ENCODE peak calls at places on chromosomes 2 and 18, in eight cellular contexts. C is mammary epithelial cell; V is activated naive CD8-positive, alpha-beta T cell treated with anti-CD3 and anti-CD28 coated beads, Interleukin-2, amount 50 U/mL, for 24 hours; F is activated CD4-positive, alpha-beta T cell treated with anti-CD3 and anti-CD28 coated beads, Interleukin-2, amount 50 U/mL, for 48 hours; O is dorsolateral prefrontal cortex; L is ureter; J is H7; K is fibroblast of the aortic adventitia. Y is an unnamed sample.

GRCh38 chr2:5409925-5410360 is 282.2 kb upstream of the SOX11 start:
- DNase-seq in C (no peak), V (no peak), F (no peak), O (no peak), L (no peak), J (no peak), K (no peak), Y (no peak)

GRCh38 chr2:64677530-64677929 is 23.8 kb upstream of the SERTAD2 start:
- DNase-seq in C (no peak), V (no peak), F (no peak), O (no peak), L (no peak), J (no peak), K (no peak), Y (no peak)

GRCh38 chr2:173658946-173659371 is 304.3 kb downstream of the CDCA7 start:
- DNase-seq in C (no peak), V (no peak), F (no peak), O (no peak), L (no peak), J (no peak), K (peak), Y (no peak)

GRCh38 chr2:238391042-238391441 is 35.7 kb upstream of the ASB1 start:
- DNase-seq in C (no peak), V (no peak), F (no peak), O (no peak), L (no peak), J (no peak), K (no peak), Y (no peak)

GRCh38 chr18:80159713-80160636 is 50.9 kb downstream of the ADNP2 start:
- DNase-seq in C (no peak), V (peak), F (peak), O (peak), L (no peak), J (peak), K (peak), Y (no peak)

GRCh38 chr2:5507374-5507773 is 184.8 kb upstream of the SOX11 start:
- DNase-seq in C (no peak), V (no peak), F (no peak), O (no peak), L (no peak), J (no peak), K (no peak), Y (no peak)

GRCh38 chr18:39742015-39742466 is 2176.4 kb upstream of the CELF4 start:
- DNase-seq in C (no peak), V (no peak), F (no peak), O (no peak), L (no peak), J (no peak), K (peak), Y (peak)

GRCh38 chr2:102724016-102724490 is 37.8 kb upstream of the TMEM182 start:
- DNase-seq in C (no peak), V (no peak), F (no peak), O (no peak), L (no peak), J (no peak), K (no peak), Y (no peak)

GRCh38 chr2:241550616-241551580 is 7.6 kb upstream of the BOK start:
- DNase-seq in C (no peak), V (no peak), F (no peak), O (no peak), L (no peak), J (peak), K (no peak), Y (no peak)

GRCh38 chr2:233174131-233174530 is 77.3 kb upstream of the ATG16L1 start:
- DNase-seq in C (no peak), V (no peak), F (no peak), O (no peak), L (no peak), J (no peak), K (no peak), Y (no peak)

GRCh38 chr18:56890632-56891031 is 239.5 kb downstream of the WDR7 start:
- DNase-seq in C (peak), V (no peak), F (no peak), O (peak), L (no peak), J (no peak), K (peak), Y (peak)

GRCh38 chr2:227325824-227326195 is 759 bp downstream of the MFF start:
- DNase-seq in C (peak), V (peak), F (peak), O (peak), L (no peak), J (peak), K (peak), Y (no peak)

GRCh38 chr18:46759885-46760284 is 3.0 kb upstream of the ST8SIA5 start:
- DNase-seq in C (no peak), V (no peak), F (no peak), O (no peak), L (no peak), J (peak), K (no peak), Y (no peak)

GRCh38 chr2:48430528-48430927 is 99.4 kb upstream of the STON1 start:
- DNase-seq in C (no peak), V (no peak), F (no peak), O (no peak), L (no peak), J (no peak), K (no peak), Y (no peak)

GRCh38 chr2:161484061-161484460 is 68.0 kb downstream of the TBR1 start:
- DNase-seq in C (no peak), V (no peak), F (no peak), O (no peak), L (no peak), J (no peak), K (no peak), Y (no peak)

GRCh38 chr2:119231975-119232665 is 8.5 kb downstream of the STEAP3 start:
- DNase-seq in C (peak), V (peak), F (peak), O (no peak), L (no peak), J (no peak), K (peak), Y (no peak)

GRCh38 chr2:33709986-33710385 is 110.9 kb upstream of the FAM98A start:
- DNase-seq in C (no peak), V (no peak), F (no peak), O (no peak), L (no peak), J (no peak), K (no peak), Y (no peak)

GRCh38 chr2:138948070-138948539 is 167.9 kb upstream of the NXPH2 start:
- DNase-seq in C (peak), V (no peak), F (no peak), O (peak), L (no peak), J (no peak), K (peak), Y (peak)

GRCh38 chr2:126634273-126634861 is 21.6 kb upstream of the GYPC start:
- DNase-seq in C (no peak), V (peak), F (peak), O (no peak), L (no peak), J (peak), K (peak), Y (no peak)

GRCh38 chr2:234457421-234457820 is 39.5 kb downstream of the ARL4C start:
- DNase-seq in C (no peak), V (no peak), F (no peak), O (no peak), L (no peak), J (no peak), K (peak), Y (no peak)

GRCh38 chr2:168090366-168091019 is 156.9 kb downstream of the STK39 start:
- DNase-seq in C (no peak), V (no peak), F (no peak), O (no peak), L (no peak), J (no peak), K (no peak), Y (no peak)

GRCh38 chr2:23801396-23801795 is 125.5 kb downstream of the ATAD2B start:
- DNase-seq in C (peak), V (no peak), F (no peak), O (no peak), L (no peak), J (no peak), K (peak), Y (no peak)

GRCh38 chr18:48735070-48735676 is 196.3 kb downstream of the CTIF start:
- DNase-seq in C (peak), V (no peak), F (no peak), O (no peak), L (no peak), J (peak), K (no peak), Y (no peak)

GRCh38 chr18:25019086-25019860 is 332.7 kb downstream of the ZNF521 start:
- DNase-seq in C (no peak), V (no peak), F (no peak), O (peak), L (no peak), J (no peak), K (no peak), Y (no peak)

GRCh38 chr2:234451852-234452625 is 44.8 kb downstream of the ARL4C start:
- DNase-seq in C (peak), V (no peak), F (no peak), O (no peak), L (no peak), J (no peak), K (peak), Y (peak)

GRCh38 chr2:228731517-228731916 is 539.6 kb downstream of the PID1 start:
- DNase-seq in C (peak), V (no peak), F (no peak), O (no peak), L (no peak), J (no peak), K (peak), Y (peak)

GRCh38 chr18:49901862-49902340 is 88.6 kb upstream of the ACAA2 start:
- DNase-seq in C (no peak), V (no peak), F (no peak), O (no peak), L (no peak), J (no peak), K (no peak), Y (no peak)

GRCh38 chr18:54479365-54479764 is 111.7 kb upstream of the DYNAP start:
- DNase-seq in C (peak), V (no peak), F (no peak), O (no peak), L (no peak), J (peak), K (no peak), Y (peak)

GRCh38 chr2:111662039-111662740 is 221.8 kb downstream of the ANAPC1 start:
- DNase-seq in C (peak), V (no peak), F (no peak), O (no peak), L (no peak), J (no peak), K (peak), Y (no peak)

GRCh38 chr2:119744335-119744939 is 15.3 kb upstream of the PTPN4 start:
- DNase-seq in C (peak), V (no peak), F (no peak), O (no peak), L (no peak), J (no peak), K (peak), Y (peak)